ENCODE peak calls at places on chromosomes 6 and 20, in six cellular contexts. C is activated naive CD4-positive, alpha-beta T cell; V is cardiac septum; J is naive thymus-derived CD4-positive, alpha-beta T cell; A is stimulated activated naive CD8-positive, alpha-beta T cell treated with anti-CD3 and anti-CD28 coated beads, Interleukin-15, Interleukin-2, amounts not matched to agents 100 U/mL and 50 U/mL, for 24 hours; T is B cell. U is an unnamed sample.

GRCh38 chr6:85192186-85192585 is 257.7 kb upstream of the NT5E start:
- DNase-seq in C (no peak), V (no peak), J (no peak), A (no peak), T (no peak), U (no peak)

GRCh38 chr6:22653980-22654610 is 84.7 kb downstream of the HDGFL1 start:
- DNase-seq in C (no peak), V (no peak), J (no peak), A (no peak), T (no peak), U (no peak)

GRCh38 chr20:35003211-35004031 is 47.8 kb downstream of the MYH7B start:
- DNase-seq in C (no peak), V (peak), J (no peak), A (no peak), T (no peak), U (no peak)

GRCh38 chr20:50916257-50916656 is 15.0 kb downstream of the ADNP start:
- DNase-seq in C (no peak), V (no peak), J (no peak), A (no peak), T (no peak), U (no peak)

GRCh38 chr6:112203577-112204349 is 50.6 kb downstream of the LAMA4 start:
- DNase-seq in C (no peak), V (no peak), J (no peak), A (no peak), T (no peak), U (no peak)

GRCh38 chr6:74631558-74631957 is 574.3 kb downstream of the COL12A1 start:
- DNase-seq in C (no peak), V (no peak), J (no peak), A (no peak), T (no peak), U (no peak)

GRCh38 chr20:36988494-36988966 is 37.0 kb upstream of the SAMHD1 start:
- DNase-seq in C (no peak), V (no peak), J (no peak), A (no peak), T (no peak), U (no peak)

GRCh38 chr20:41392871-41393704 is 26.5 kb upstream of the EMILIN3 start:
- DNase-seq in C (no peak), V (no peak), J (no peak), A (no peak), T (no peak), U (no peak)

GRCh38 chr6:147205690-147206600 is 1.7 kb downstream of the STXBP5 start:
- DNase-seq in C (no peak), V (no peak), J (no peak), A (no peak), T (no peak), U (no peak)